ENCODE peak calls at places on chromosomes 2 and 18, in six cellular contexts. T is mammary epithelial cell; P is cardiac muscle cell; D is fibroblast of lung; R is GM23338; Y is CD4-positive, alpha-beta T cell. A is an unnamed sample.

GRCh38 chr18:13139885-13140450 is 78.6 kb upstream of the LDLRAD4 start:
- DNase-seq in T (no peak), P (no peak), D (no peak), R (no peak), Y (no peak), A (no peak)

GRCh38 chr2:12861344-12861942 is 144.7 kb downstream of the TRIB2 start:
- DNase-seq in T (peak; percentile 58), P (no peak), D (peak; percentile 39), R (no peak), Y (no peak), A (no peak)

GRCh38 chr2:62441824-62442223 is 64.2 kb downstream of the TMEM17 start:
- DNase-seq in T (no peak), P (no peak), D (no peak), R (no peak), Y (no peak), A (no peak)

GRCh38 chr2:26968001-26968400 is 2.4 kb upstream of the MAPRE3 start:
- DNase-seq in T (peak; percentile 59), P (no peak), D (no peak), R (no peak), Y (no peak), A (no peak)

GRCh38 chr18:44588466-44588865 is 92.2 kb upstream of the SETBP1 start:
- DNase-seq in T (no peak), P (no peak), D (peak; percentile 23), R (no peak), Y (no peak), A (no peak)

GRCh38 chr2:21453728-21454127 is 330.0 kb downstream of the TDRD15 start:
- DNase-seq in T (no peak), P (no peak), D (peak; percentile 62), R (no peak), Y (no peak), A (no peak)

GRCh38 chr2:10868465-10869314 is 43.0 kb upstream of the KCNF1 start:
- DNase-seq in T (peak; percentile 47), P (no peak), D (no peak), R (no peak), Y (no peak), A (no peak)

GRCh38 chr2:98895221-98895620 is 40.8 kb downstream of the CRACDL start:
- DNase-seq in T (no peak), P (no peak), D (no peak), R (no peak), Y (no peak), A (no peak)

GRCh38 chr2:192166946-192167345 is 27.8 kb downstream of the TMEFF2 start:
- DNase-seq in T (no peak), P (no peak), D (no peak), R (no peak), Y (no peak), A (no peak)

GRCh38 chr2:5188636-5189035 is 503.5 kb upstream of the SOX11 start:
- DNase-seq in T (peak; percentile 8), P (no peak), D (no peak), R (no peak), Y (no peak), A (no peak)

GRCh38 chr2:96146151-96146880 is 1.1 kb upstream of the DUSP2 start:
- DNase-seq in T (peak; percentile 58), P (no peak), D (no peak), R (no peak), Y (peak; percentile 93), A (no peak)

GRCh38 chr2:111706481-111707001 is 177.5 kb downstream of the ANAPC1 start:
- DNase-seq in T (no peak), P (no peak), D (no peak), R (no peak), Y (no peak), A (no peak)

GRCh38 chr2:235384624-235385023 is 109.2 kb upstream of the AGAP1 start:
- DNase-seq in T (no peak), P (no peak), D (no peak), R (peak; percentile 79), Y (no peak), A (no peak)

GRCh38 chr18:53785811-53786210 is 438.7 kb downstream of the MBD2 start:
- DNase-seq in T (no peak), P (no peak), D (no peak), R (no peak), Y (no peak), A (no peak)

GRCh38 chr2:200336980-200337615 is 30.6 kb downstream of the SPATS2L start:
- DNase-seq in T (no peak), P (no peak), D (no peak), R (no peak), Y (no peak), A (no peak)

GRCh38 chr2:74334931-74335333 is 8.3 kb downstream of the SLC4A5 start:
- DNase-seq in T (peak; percentile 49), P (peak; percentile 76), D (peak; percentile 75), R (peak; percentile 86), Y (peak; percentile 66), A (peak; percentile 60)

GRCh38 chr18:63336366-63337099 is 17.0 kb upstream of the BCL2 start:
- DNase-seq in T (peak; percentile 90), P (no peak), D (peak; percentile 96), R (no peak), Y (no peak), A (no peak)

GRCh38 chr2:162888641-162889040 is 50.1 kb upstream of the KCNH7 start:
- DNase-seq in T (no peak), P (peak; percentile 1), D (no peak), R (no peak), Y (no peak), A (no peak)

GRCh38 chr18:22432672-22433137 is 15.0 kb upstream of the CTAGE1 start:
- DNase-seq in T (peak; percentile 89), P (no peak), D (peak; percentile 91), R (no peak), Y (no peak), A (peak; percentile 37)

GRCh38 chr18:73742959-73743358 is 404.7 kb downstream of the FBXO15 start:
- DNase-seq in T (no peak), P (no peak), D (no peak), R (no peak), Y (no peak), A (no peak)

GRCh38 chr2:101976887-101977286 is 14.9 kb upstream of the IL1R2 start:
- DNase-seq in T (no peak), P (no peak), D (no peak), R (no peak), Y (no peak), A (no peak)

GRCh38 chr2:26178746-26179436 is 6.0 kb downstream of the GAREM2 start:
- DNase-seq in T (no peak), P (peak; percentile 34), D (no peak), R (peak; percentile 66), Y (no peak), A (no peak)

GRCh38 chr2:212539145-212539880 is 711 bp upstream of the ERBB4 start:
- DNase-seq in T (no peak), P (peak; percentile 80), D (peak; percentile 6), R (peak; percentile 93), Y (no peak), A (peak; percentile 52)

GRCh38 chr2:201607568-201607967 is 35.7 kb downstream of the TMEM237 start:
- DNase-seq in T (no peak), P (no peak), D (no peak), R (no peak), Y (no peak), A (no peak)

GRCh38 chr2:96527052-96527964 is 9.2 kb upstream of the ARID5A start:
- DNase-seq in T (no peak), P (peak; percentile 49), D (peak; percentile 47), R (peak; percentile 68), Y (no peak), A (no peak)

GRCh38 chr2:10668402-10669012 is 21.3 kb downstream of the NOL10 start:
- DNase-seq in T (peak; percentile 39), P (peak; percentile 76), D (peak; percentile 78), R (peak; percentile 82), Y (no peak), A (no peak)

GRCh38 chr2:56448999-56449431 is 265.2 kb downstream of the CCDC85A start:
- DNase-seq in T (no peak), P (no peak), D (no peak), R (peak; percentile 17), Y (no peak), A (no peak)

GRCh38 chr18:64097497-64097896 is 51.4 kb downstream of the LINC00305 start:
- DNase-seq in T (no peak), P (no peak), D (peak; percentile 1), R (no peak), Y (no peak), A (no peak)

GRCh38 chr2:55014962-55015939 is 35.0 kb downstream of the RTN4 start:
- DNase-seq in T (peak; percentile 57), P (peak; percentile 62), D (peak; percentile 76), R (peak; percentile 66), Y (peak; percentile 18), A (no peak)

GRCh38 chr2:32772623-32773221 is 144.9 kb downstream of the TTC27 start:
- DNase-seq in T (peak; percentile 19), P (peak; percentile 79), D (peak; percentile 84), R (peak; percentile 80), Y (no peak), A (no peak)

GRCh38 chr2:192298664-192299063 is 103.9 kb upstream of the TMEFF2 start:
- DNase-seq in T (no peak), P (no peak), D (no peak), R (peak; percentile 46), Y (no peak), A (no peak)

GRCh38 chr2:20422679-20423271 is 24.1 kb upstream of the RHOB start:
- DNase-seq in T (peak; percentile 39), P (no peak), D (peak; percentile 89), R (peak; percentile 62), Y (no peak), A (no peak)
- TF ChIP-seq CTCF in T (peak; percentile 66), P (peak; percentile 28), D (peak; percentile 44), R (peak; percentile 76), Y (no peak), A (no peak)

GRCh38 chr2:131674174-131674507 is 146.5 kb downstream of the CCDC74A start:
- DNase-seq in T (no peak), P (no peak), D (no peak), R (no peak), Y (no peak), A (no peak)
- TF ChIP-seq CTCF in T (no peak), P (no peak), D (no peak), R (no peak), Y (peak; percentile 52), A (peak; percentile 1)

GRCh38 chr2:28557389-28558119 is 61.7 kb downstream of the PLB1 start:
- DNase-seq in T (no peak), P (no peak), D (no peak), R (no peak), Y (no peak), A (no peak)

GRCh38 chr2:28556303-28556702 is 60.4 kb downstream of the PLB1 start:
- DNase-seq in T (no peak), P (no peak), D (no peak), R (no peak), Y (no peak), A (no peak)

GRCh38 chr2:28558918-28559317 is 63.1 kb downstream of the PLB1 start:
- DNase-seq in T (no peak), P (no peak), D (peak; percentile 32), R (no peak), Y (no peak), A (no peak)

GRCh38 chr2:28563869-28564268 is 68.0 kb downstream of the PLB1 start:
- DNase-seq in T (no peak), P (no peak), D (no peak), R (no peak), Y (no peak), A (no peak)

GRCh38 chr2:28558421-28558820 is 62.6 kb downstream of the PLB1 start:
- DNase-seq in T (no peak), P (no peak), D (no peak), R (no peak), Y (no peak), A (no peak)
- TF ChIP-seq CTCF in T (no peak), P (no peak), D (no peak), R (no peak), Y (no peak), A (no peak)

GRCh38 chr2:196758474-196759377 is 40.8 kb downstream of the GTF3C3 start:
- DNase-seq in T (no peak), P (no peak), D (peak; percentile 59), R (no peak), Y (no peak), A (no peak)
- TF ChIP-seq CTCF in T (peak; percentile 32), P (peak; percentile 44), D (peak; percentile 36), R (no peak), Y (peak; percentile 20), A (no peak)